ENCODE peak calls at places on chromosome 21, in seven cellular contexts. R is stimulated activated CD4-positive, alpha-beta T cell treated with anti-CD3 and anti-CD28 coated beads, Interleukin-4, amount 100 ng/mL, for 24 hours; M is memory B cell; W is WTC11; A is hypothalamus; O is substantia nigra; F is GM06990. Q is an unnamed sample.
A peak's percentile ranks its signal among the peaks of the same experiment; 100 is the strongest.

GRCh38 chr21:22941779-22942178 is 1943.6 kb downstream of the NCAM2 start:
- DNase-seq in R (no peak), O (no peak), F (no peak), M (no peak), A (no peak), W (no peak), Q (no peak)

GRCh38 chr21:37489553-37489952 is 123.0 kb downstream of the DYRK1A start:
- DNase-seq in M (no peak), R (no peak), F (no peak), A (no peak), O (no peak), W (no peak), Q (no peak)

GRCh38 chr21:36463991-36464390 is 15.9 kb downstream of the CLDN14 start:
- DNase-seq in M (no peak), A (no peak), F (no peak), R (no peak), W (no peak), O (no peak), Q (no peak)

GRCh38 chr21:14995695-14996490 is 68.9 kb downstream of the NRIP1 start:
- DNase-seq in F (no peak), W (no peak), M (no peak), A (no peak), O (no peak), R (no peak), Q (no peak)

GRCh38 chr21:32347887-32348450 is 44.8 kb downstream of the URB1 start:
- DNase-seq in O (no peak), F (no peak), M (no peak), A (no peak), R (no peak), W (no peak), Q (no peak)

GRCh38 chr21:31564439-31564838 is 95.1 kb upstream of the SOD1 start:
- DNase-seq in W (no peak), F (no peak), R (no peak), M (no peak), O (no peak), A (no peak), Q (peak; percentile 79)

GRCh38 chr21:42521384-42521783 is 7.7 kb downstream of the SLC37A1 start:
- DNase-seq in O (no peak), M (no peak), F (no peak), A (no peak), R (no peak), W (no peak), Q (no peak)

GRCh38 chr21:41957991-41958766 is 4.4 kb upstream of the C2CD2 start:
- DNase-seq in R (no peak), A (peak; percentile 10), W (no peak), M (no peak), F (no peak), O (no peak), Q (peak; percentile 29)

GRCh38 chr21:31665397-31665796 is 5.9 kb downstream of the SOD1 start:
- DNase-seq in O (no peak), W (no peak), M (no peak), A (no peak), F (no peak), R (peak; percentile 26), Q (no peak)

GRCh38 chr21:38244885-38245869 is 11.6 kb upstream of the KCNJ15 start:
- DNase-seq in W (no peak), F (peak; percentile 45), R (peak; percentile 74), O (no peak), M (no peak), A (no peak), Q (no peak)

GRCh38 chr21:44507673-44508425 is 32.1 kb downstream of the KRTAP10-1 start:
- DNase-seq in A (no peak), W (no peak), O (no peak), F (no peak), R (no peak), M (no peak), Q (no peak)

GRCh38 chr21:35428927-35429326 is 379.8 kb upstream of the RUNX1 start:
- DNase-seq in W (no peak), A (no peak), O (no peak), M (no peak), R (no peak), F (no peak), Q (no peak)

GRCh38 chr21:44380876-44381275 is 27.5 kb downstream of the TRPM2 start:
- DNase-seq in O (no peak), A (no peak), R (no peak), F (no peak), W (no peak), M (no peak), Q (no peak)

GRCh38 chr21:26140185-26140584 is 30.4 kb downstream of the APP start:
- DNase-seq in A (no peak), M (no peak), O (no peak), R (no peak), F (no peak), W (no peak), Q (peak; percentile 97)

GRCh38 chr21:42858185-42858847 is 21.0 kb downstream of the WDR4 start:
- DNase-seq in M (no peak), A (no peak), R (no peak), F (no peak), O (no peak), W (no peak), Q (no peak)

GRCh38 chr21:34722684-34723300 is 54.0 kb downstream of the CLIC6 start:
- DNase-seq in M (peak; percentile 9), W (peak; percentile 76), F (no peak), A (no peak), O (no peak), R (peak; percentile 31), Q (no peak)

GRCh38 chr21:41755934-41756773 is 10.7 kb downstream of the RIPK4 start:
- DNase-seq in W (no peak), R (no peak), O (no peak), F (no peak), A (no peak), M (no peak), Q (no peak)

GRCh38 chr21:21463456-21463855 is 465.2 kb downstream of the NCAM2 start:
- DNase-seq in M (no peak), R (no peak), O (no peak), A (no peak), W (no peak), F (no peak), Q (peak; percentile 76)

Q was measured in retinal pigment epithelial cell.